ENCODE peak calls at places on chromosomes 16 and 17, in five cellular contexts. X is cardiac muscle cell, N is suprapubic skin, I is HCT116, L is fibroblast of mammary gland. J is an unnamed sample.

GRCh38 chr17:40803617-40804082 is 3.9 kb upstream of the KRT28 start:
- DNase-seq in L (peak; percentile 69), X (peak; percentile 85), I (peak; percentile 74), N (peak; percentile 89), J (peak; percentile 89)

GRCh38 chr17:38325221-38325851 is 18.4 kb downstream of the GPR179 start:
- DNase-seq in I (no peak), N (no peak), X (no peak), L (no peak), J (no peak)

GRCh38 chr17:73203135-73203787 is 10.4 kb downstream of the COG1 start:
- DNase-seq in N (no peak), X (peak; percentile 43), L (no peak), I (no peak), J (no peak)

GRCh38 chr17:57939797-57940196 is 15.4 kb downstream of the CUEDC1 start:
- DNase-seq in L (no peak), X (no peak), I (no peak), N (no peak), J (no peak)

GRCh38 chr16:68126395-68126794 is 41.2 kb downstream of the NFATC3 start:
- DNase-seq in I (no peak), X (no peak), L (peak; percentile 22), N (no peak), J (no peak)

GRCh38 chr17:60231691-60232090 is 81.9 kb downstream of the CA4 start:
- DNase-seq in X (no peak), N (no peak), I (no peak), L (peak; percentile 73), J (no peak)

GRCh38 chr17:40340880-40341807 is 23.4 kb downstream of the GJD3 start:
- DNase-seq in I (peak; percentile 79), N (peak; percentile 98), X (peak; percentile 79), L (peak; percentile 58), J (peak; percentile 96)

GRCh38 chr17:79829457-79829856 is 9.8 kb downstream of the CBX4 start:
- DNase-seq in X (no peak), I (no peak), N (no peak), L (no peak), J (no peak)

GRCh38 chr17:27423651-27424050 is 32.6 kb upstream of the KSR1 start:
- DNase-seq in I (no peak), L (peak; percentile 8), X (no peak), N (no peak), J (no peak)

GRCh38 chr17:78839762-78840529 is 668 bp downstream of the USP36 start:
- DNase-seq in I (no peak), X (peak; percentile 48), L (peak; percentile 68), N (peak; percentile 83), J (no peak)

GRCh38 chr17:260031-260791 is 78.8 kb upstream of the DOC2B start:
- DNase-seq in I (no peak), N (peak; percentile 54), L (no peak), X (no peak), J (peak; percentile 4)

GRCh38 chr17:79704691-79705090 is 26.1 kb upstream of the ENPP7 start:
- DNase-seq in L (no peak), N (no peak), I (no peak), X (no peak), J (no peak)

GRCh38 chr16:50273888-50274770 is 7.8 kb downstream of the ADCY7 start:
- DNase-seq in X (no peak), I (no peak), L (no peak), N (no peak), J (no peak)

GRCh38 chr17:9702916-9703780 is 57.8 kb downstream of the USP43 start:
- DNase-seq in L (no peak), X (peak; percentile 23), I (no peak), N (no peak), J (no peak)

GRCh38 chr16:87457724-87458423 is 35.0 kb downstream of the ZCCHC14 start:
- DNase-seq in I (peak; percentile 97), L (peak; percentile 99), X (no peak), N (no peak), J (no peak)

GRCh38 chr17:60129164-60129563 is 20.6 kb upstream of the CA4 start:
- DNase-seq in I (no peak), X (no peak), N (no peak), L (no peak), J (no peak)

DNA sequence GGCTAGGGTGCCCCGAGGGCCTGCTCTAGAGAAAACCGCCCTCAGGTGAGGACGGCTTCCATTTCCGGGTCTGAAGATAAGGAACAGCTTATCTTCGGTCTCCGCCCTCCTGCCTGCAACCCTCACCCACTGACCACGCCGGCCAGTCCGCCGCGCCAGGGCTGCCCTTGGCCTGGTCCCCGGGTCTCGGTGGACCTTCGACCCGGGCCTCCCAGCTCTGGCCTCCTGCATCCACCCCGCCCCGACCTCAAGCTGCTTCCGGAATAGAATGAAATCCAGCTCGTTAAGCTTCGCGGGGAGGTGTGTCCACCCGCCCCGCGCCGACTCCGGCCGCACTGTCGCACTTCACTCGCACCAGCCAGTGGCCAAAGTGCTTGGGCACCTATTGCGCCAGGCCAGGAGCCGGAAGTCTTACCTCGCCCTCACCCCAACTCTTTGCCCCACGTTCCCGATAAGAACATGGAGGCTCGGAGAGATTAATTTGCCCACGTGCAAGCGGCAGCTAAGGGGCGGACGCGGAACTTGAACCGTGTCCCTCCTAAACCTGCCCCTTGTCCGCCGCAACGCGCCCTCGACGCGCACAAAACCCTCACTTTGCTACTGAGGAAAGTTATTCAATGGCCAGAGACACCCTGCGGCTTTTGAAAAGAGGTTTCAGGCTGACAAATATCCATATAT is 742 bp upstream of the MMP15 start:
- DNase-seq in L (no peak), X (peak; percentile 52), I (peak; percentile 56), N (no peak), J (peak; percentile 38)
- H3K4me3 ChIP-seq in L (peak overlapping the region; percentile 41), X (peak overlapping the region; percentile 84), I (peak overlapping the region; percentile 94), N (peak overlapping the region; percentile 92), J (peak overlapping the region; percentile 74)

GRCh38 chr17:59001158-59001814 is 105.4 kb downstream of the TRIM37 start:
- DNase-seq in N (no peak), X (no peak), L (peak; percentile 38), I (no peak), J (no peak)

GRCh38 chr17:59002848-59003247 is 103.8 kb downstream of the TRIM37 start:
- DNase-seq in X (no peak), N (no peak), I (no peak), L (no peak), J (no peak)

GRCh38 chr17:59000022-59000421 is 106.7 kb downstream of the TRIM37 start:
- DNase-seq in X (no peak), L (no peak), I (no peak), N (no peak), J (no peak)

GRCh38 chr17:59003860-59004259 is 102.8 kb downstream of the TRIM37 start:
- DNase-seq in I (no peak), L (no peak), N (no peak), X (no peak), J (no peak)

GRCh38 chr17:59002126-59002525 is 104.6 kb downstream of the TRIM37 start:
- DNase-seq in N (no peak), I (no peak), X (no peak), L (no peak), J (no peak)
- H3K4me3 ChIP-seq in N (no peak overlapping the region), I (no peak overlapping the region), X (no peak overlapping the region), L (no peak overlapping the region), J (no peak overlapping the region)

GRCh38 chr16:85898521-85899442 is at the start of gene IRF8:
- DNase-seq in N (no peak), I (no peak), X (peak; percentile 85), L (no peak), J (peak; percentile 65)
- H3K4me3 ChIP-seq in N (peak within 1 kb of the TSS; percentile 54), I (no peak within 1 kb of the TSS), X (peak within 1 kb of the TSS; percentile 53), L (no peak within 1 kb of the TSS), J (peak within 1 kb of the TSS; percentile 51)

GRCh38 chr16:11329080-11329491 is 16.2 kb upstream of the RMI2 start:
- DNase-seq in L (peak; percentile 51), I (no peak), X (no peak), N (no peak), J (no peak)
- H3K4me3 ChIP-seq in L (no peak overlapping the region), I (peak overlapping the region; percentile 37), X (no peak overlapping the region), N (no peak overlapping the region), J (no peak overlapping the region)

GRCh38 chr17:50189396-50190277 is 11.8 kb downstream of the COL1A1 start:
- DNase-seq in N (no peak), X (no peak), I (no peak), L (peak; percentile 52), J (no peak)
- H3K4me3 ChIP-seq in N (no peak overlapping the region), X (no peak overlapping the region), I (no peak overlapping the region), L (no peak overlapping the region), J (no peak overlapping the region)

GRCh38 chr17:77782611-77783010 is 175.9 kb upstream of the TNRC6C start:
- DNase-seq in L (no peak), I (no peak), N (no peak), X (no peak), J (no peak)
- H3K4me3 ChIP-seq in L (no peak overlapping the region), I (no peak overlapping the region), N (no peak overlapping the region), X (no peak overlapping the region), J (no peak overlapping the region)

GRCh38 chr16:66454751-66455150 is 27.7 kb downstream of the BEAN1 start:
- DNase-seq in I (no peak), X (no peak), L (no peak), N (no peak), J (no peak)
- H3K4me3 ChIP-seq in I (no peak overlapping the region), X (no peak overlapping the region), L (no peak overlapping the region), N (no peak overlapping the region), J (no peak overlapping the region)

GRCh38 chr16:89922884-89923639 is at the start of gene TUBB3:
- DNase-seq in N (no peak), I (peak; percentile 56), L (peak; percentile 66), X (peak; percentile 87), J (peak; percentile 69)
- H3K4me3 ChIP-seq in N (peak within 1 kb of the TSS; percentile 56), I (peak within 1 kb of the TSS; percentile 91), L (peak within 1 kb of the TSS; percentile 79), X (peak within 1 kb of the TSS; percentile 64), J (peak within 1 kb of the TSS; percentile 77)

GRCh38 chr16:3607634-3608033 is 3.8 kb downstream of the SLX4 start:
- DNase-seq in L (no peak), I (no peak), N (no peak), X (no peak), J (no peak)

GRCh38 chr16:3608069-3608468 is 3.3 kb downstream of the SLX4 start:
- DNase-seq in L (no peak), I (no peak), N (no peak), X (no peak), J (no peak)

GRCh38 chr16:3611145-3611977 is at the start of gene SLX4:
- DNase-seq in L (peak; percentile 84), I (peak; percentile 74), N (peak; percentile 94), X (peak; percentile 96), J (peak; percentile 87)

GRCh38 chr16:3610698-3611144 is 685 bp downstream of the SLX4 start:
- DNase-seq in L (no peak), I (no peak), N (peak; percentile 28), X (peak; percentile 48), J (no peak)

GRCh38 chr16:3609895-3610697 is 1.3 kb downstream of the SLX4 start:
- DNase-seq in N (peak; percentile 11), I (no peak), L (no peak), X (no peak), J (no peak)
- H3K4me3 ChIP-seq in N (peak overlapping the region; percentile 90), I (peak overlapping the region; percentile 97), L (peak overlapping the region; percentile 80), X (no peak overlapping the region), J (peak overlapping the region; percentile 84)

DNA sequence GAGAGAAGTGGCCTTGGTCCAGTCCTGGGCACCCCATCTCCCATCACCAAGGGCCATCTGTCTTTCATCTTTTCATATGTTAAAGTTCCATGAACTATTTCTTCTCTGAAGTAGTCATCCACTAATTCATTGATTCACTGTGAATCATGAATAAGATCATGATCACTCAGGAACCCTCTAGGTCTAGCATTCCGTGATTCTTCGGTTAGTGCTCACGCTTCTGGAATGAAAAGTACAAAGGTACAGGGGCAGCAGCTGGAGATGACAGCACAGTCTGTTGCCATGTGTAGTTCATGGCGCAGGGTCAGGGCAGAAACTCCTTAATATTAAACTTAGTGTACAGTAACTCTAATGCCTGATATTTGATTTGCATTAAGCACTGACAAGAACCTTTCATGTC is 127.1 kb downstream of the CDH13 start:
- DNase-seq in L (peak; percentile 59), N (no peak), X (no peak), I (no peak), J (no peak)
- H3K4me3 ChIP-seq in L (no peak overlapping the region), N (no peak overlapping the region), X (no peak overlapping the region), I (no peak overlapping the region), J (no peak overlapping the region)

J was measured in WERI-Rb-1.